ENCODE peak calls at places on chromosomes 7 and 10, in eight cellular contexts. One of them, this sample, is unnamed.

GRCh38 chr7:6630007-6630849 is 6.9 kb upstream of the ZNF316 start:
- DNase-seq in epithelial cell of esophagus: no peak
- DNase-seq in cardiac septum: no peak
- DNase-seq in fibroblast of lung: no peak
- DNase-seq in activated T-cell treated with anti-CD3 and anti-CD28 coated beads for 24 hours: no peak
- DNase-seq in nucleus accumbens: no peak
- DNase-seq in foreskin keratinocyte: no peak
- DNase-seq in globus pallidus: no peak
- DNase-seq in this sample: no peak

GRCh38 chr10:91146146-91146545 is 74.3 kb upstream of the PCGF5 start:
- DNase-seq in epithelial cell of esophagus: no peak
- DNase-seq in cardiac septum: no peak
- DNase-seq in fibroblast of lung: no peak
- DNase-seq in activated T-cell treated with anti-CD3 and anti-CD28 coated beads for 24 hours: no peak
- DNase-seq in nucleus accumbens: no peak
- DNase-seq in foreskin keratinocyte: no peak
- DNase-seq in globus pallidus: no peak
- DNase-seq in this sample: no peak

GRCh38 chr7:17405786-17406185 is 107.3 kb downstream of the AHR start:
- DNase-seq in epithelial cell of esophagus: peak
- DNase-seq in cardiac septum: no peak
- DNase-seq in fibroblast of lung: peak
- DNase-seq in activated T-cell treated with anti-CD3 and anti-CD28 coated beads for 24 hours: no peak
- DNase-seq in nucleus accumbens: no peak
- DNase-seq in foreskin keratinocyte: peak
- DNase-seq in globus pallidus: no peak
- DNase-seq in this sample: no peak

GRCh38 chr7:141748401-141748800 is 10.2 kb downstream of the SSBP1 start:
- DNase-seq in epithelial cell of esophagus: no peak
- DNase-seq in cardiac septum: no peak
- DNase-seq in fibroblast of lung: no peak
- DNase-seq in activated T-cell treated with anti-CD3 and anti-CD28 coated beads for 24 hours: no peak
- DNase-seq in nucleus accumbens: no peak
- DNase-seq in foreskin keratinocyte: no peak
- DNase-seq in globus pallidus: no peak
- DNase-seq in this sample: no peak

GRCh38 chr7:94394399-94395140 is at the start of gene COL1A2:
- DNase-seq in epithelial cell of esophagus: peak
- DNase-seq in cardiac septum: no peak
- DNase-seq in fibroblast of lung: peak
- DNase-seq in activated T-cell treated with anti-CD3 and anti-CD28 coated beads for 24 hours: no peak
- DNase-seq in nucleus accumbens: no peak
- DNase-seq in foreskin keratinocyte: peak
- DNase-seq in globus pallidus: no peak
- DNase-seq in this sample: peak

GRCh38 chr7:135385209-135385608 is 124.7 kb downstream of the CNOT4 start:
- DNase-seq in epithelial cell of esophagus: peak
- DNase-seq in cardiac septum: no peak
- DNase-seq in fibroblast of lung: peak
- DNase-seq in activated T-cell treated with anti-CD3 and anti-CD28 coated beads for 24 hours: no peak
- DNase-seq in nucleus accumbens: no peak
- DNase-seq in foreskin keratinocyte: no peak
- DNase-seq in globus pallidus: no peak
- DNase-seq in this sample: peak

GRCh38 chr7:69787736-69788431 is 189.6 kb downstream of the AUTS2 start:
- DNase-seq in epithelial cell of esophagus: no peak
- DNase-seq in cardiac septum: no peak
- DNase-seq in fibroblast of lung: no peak
- DNase-seq in activated T-cell treated with anti-CD3 and anti-CD28 coated beads for 24 hours: no peak
- DNase-seq in nucleus accumbens: no peak
- DNase-seq in foreskin keratinocyte: no peak
- DNase-seq in globus pallidus: no peak
- DNase-seq in this sample: no peak

GRCh38 chr7:465710-466400 is 53.8 kb downstream of the PDGFA start:
- DNase-seq in epithelial cell of esophagus: no peak
- DNase-seq in cardiac septum: peak
- DNase-seq in fibroblast of lung: no peak
- DNase-seq in activated T-cell treated with anti-CD3 and anti-CD28 coated beads for 24 hours: no peak
- DNase-seq in nucleus accumbens: no peak
- DNase-seq in foreskin keratinocyte: no peak
- DNase-seq in globus pallidus: no peak
- DNase-seq in this sample: no peak

GRCh38 chr7:125430013-125430412 is 500.4 kb upstream of the POT1 start:
- DNase-seq in epithelial cell of esophagus: no peak
- DNase-seq in cardiac septum: no peak
- DNase-seq in fibroblast of lung: no peak
- DNase-seq in activated T-cell treated with anti-CD3 and anti-CD28 coated beads for 24 hours: no peak
- DNase-seq in nucleus accumbens: no peak
- DNase-seq in foreskin keratinocyte: no peak
- DNase-seq in globus pallidus: no peak
- DNase-seq in this sample: no peak

GRCh38 chr7:50584386-50584785 is 19.2 kb upstream of the DDC start:
- DNase-seq in epithelial cell of esophagus: no peak
- DNase-seq in cardiac septum: no peak
- DNase-seq in fibroblast of lung: no peak
- DNase-seq in activated T-cell treated with anti-CD3 and anti-CD28 coated beads for 24 hours: no peak
- DNase-seq in nucleus accumbens: no peak
- DNase-seq in foreskin keratinocyte: no peak
- DNase-seq in globus pallidus: no peak
- DNase-seq in this sample: no peak

GRCh38 chr7:120991133-120991532 is 2.6 kb downstream of the CPED1 start:
- DNase-seq in epithelial cell of esophagus: no peak
- DNase-seq in cardiac septum: no peak
- DNase-seq in fibroblast of lung: no peak
- DNase-seq in activated T-cell treated with anti-CD3 and anti-CD28 coated beads for 24 hours: no peak
- DNase-seq in nucleus accumbens: no peak
- DNase-seq in foreskin keratinocyte: no peak
- DNase-seq in globus pallidus: no peak
- DNase-seq in this sample: no peak

GRCh38 chr7:30173058-30173897 is 38.5 kb downstream of the MTURN start:
- DNase-seq in epithelial cell of esophagus: peak
- DNase-seq in cardiac septum: peak
- DNase-seq in fibroblast of lung: peak
- DNase-seq in activated T-cell treated with anti-CD3 and anti-CD28 coated beads for 24 hours: no peak
- DNase-seq in nucleus accumbens: peak
- DNase-seq in foreskin keratinocyte: peak
- DNase-seq in globus pallidus: peak
- DNase-seq in this sample: peak

GRCh38 chr7:116232402-116232749 is 22.0 kb downstream of the TES start:
- DNase-seq in epithelial cell of esophagus: no peak
- DNase-seq in cardiac septum: no peak
- DNase-seq in fibroblast of lung: peak
- DNase-seq in activated T-cell treated with anti-CD3 and anti-CD28 coated beads for 24 hours: no peak
- DNase-seq in nucleus accumbens: no peak
- DNase-seq in foreskin keratinocyte: no peak
- DNase-seq in globus pallidus: no peak
- DNase-seq in this sample: no peak

GRCh38 chr7:99820408-99821027 is 7.3 kb upstream of the CYP3A43 start:
- DNase-seq in epithelial cell of esophagus: no peak
- DNase-seq in cardiac septum: no peak
- DNase-seq in fibroblast of lung: no peak
- DNase-seq in activated T-cell treated with anti-CD3 and anti-CD28 coated beads for 24 hours: no peak
- DNase-seq in nucleus accumbens: no peak
- DNase-seq in foreskin keratinocyte: no peak
- DNase-seq in globus pallidus: no peak
- DNase-seq in this sample: no peak

GRCh38 chr7:138981332-138982203 is at the start of gene KIAA1549:
- DNase-seq in epithelial cell of esophagus: peak
- DNase-seq in cardiac septum: no peak
- DNase-seq in fibroblast of lung: peak
- DNase-seq in activated T-cell treated with anti-CD3 and anti-CD28 coated beads for 24 hours: peak
- DNase-seq in nucleus accumbens: no peak
- DNase-seq in foreskin keratinocyte: no peak
- DNase-seq in globus pallidus: peak
- DNase-seq in this sample: peak

GRCh38 chr7:40680657-40681056 is 545.9 kb downstream of the SUGCT start:
- DNase-seq in epithelial cell of esophagus: peak
- DNase-seq in cardiac septum: no peak
- DNase-seq in fibroblast of lung: no peak
- DNase-seq in activated T-cell treated with anti-CD3 and anti-CD28 coated beads for 24 hours: no peak
- DNase-seq in nucleus accumbens: no peak
- DNase-seq in foreskin keratinocyte: peak
- DNase-seq in globus pallidus: no peak
- DNase-seq in this sample: no peak

GRCh38 chr10:110642980-110643655 is 1.0 kb upstream of the RBM20 start:
- DNase-seq in epithelial cell of esophagus: no peak
- DNase-seq in cardiac septum: no peak
- DNase-seq in fibroblast of lung: no peak
- DNase-seq in activated T-cell treated with anti-CD3 and anti-CD28 coated beads for 24 hours: no peak
- DNase-seq in nucleus accumbens: no peak
- DNase-seq in foreskin keratinocyte: no peak
- DNase-seq in globus pallidus: no peak
- DNase-seq in this sample: no peak

GRCh38 chr7:31633894-31634494 is 53.0 kb upstream of the PPP1R17 start:
- DNase-seq in epithelial cell of esophagus: peak
- DNase-seq in cardiac septum: no peak
- DNase-seq in fibroblast of lung: peak
- DNase-seq in activated T-cell treated with anti-CD3 and anti-CD28 coated beads for 24 hours: no peak
- DNase-seq in nucleus accumbens: no peak
- DNase-seq in foreskin keratinocyte: peak
- DNase-seq in globus pallidus: peak
- DNase-seq in this sample: no peak

GRCh38 chr7:8051373-8051772 is 82.8 kb downstream of the GLCCI1 start:
- DNase-seq in epithelial cell of esophagus: no peak
- DNase-seq in cardiac septum: no peak
- DNase-seq in fibroblast of lung: no peak
- DNase-seq in activated T-cell treated with anti-CD3 and anti-CD28 coated beads for 24 hours: no peak
- DNase-seq in nucleus accumbens: no peak
- DNase-seq in foreskin keratinocyte: no peak
- DNase-seq in globus pallidus: no peak
- DNase-seq in this sample: no peak

This sample was measured in heart left ventricle.